ENCODE peak calls at places on chromosomes 2 and 18, in eight cellular contexts. D is heart left ventricle; A is NCI-H345; Y is T-helper 17 cell; R is NCI-H524; G is naive B cell; X is stimulated activated CD8-positive, alpha-beta memory T cell treated with anti-CD3 and anti-CD28 coated beads, Interleukin-2, amount 100 ng/mL, for 48 hours; H is T-helper 22 cell. Z is an unnamed sample.

GRCh38 chr2:221573430-221574230 is 1.5 kb upstream of the EPHA4 start:
- DNase-seq in D (peak), A (peak), Y (peak), R (peak), G (peak), X (peak), H (peak), Z (peak)

GRCh38 chr2:217839073-217839749 is 163.6 kb downstream of the TNS1 start:
- DNase-seq in D (no peak), A (no peak), Y (no peak), R (no peak), G (no peak), X (no peak), H (no peak), Z (no peak)

GRCh38 chr2:240624011-240624949 is 1.0 kb upstream of the GPR35 start:
- DNase-seq in D (peak), A (no peak), Y (peak), R (no peak), G (no peak), X (no peak), H (no peak), Z (no peak)

GRCh38 chr2:118123561-118124232 is 35.4 kb downstream of the INSIG2 start:
- DNase-seq in D (no peak), A (no peak), Y (no peak), R (no peak), G (no peak), X (no peak), H (no peak), Z (no peak)

GRCh38 chr18:28163201-28163778 is 13.6 kb downstream of the CDH2 start:
- DNase-seq in D (no peak), A (no peak), Y (no peak), R (no peak), G (no peak), X (no peak), H (no peak), Z (no peak)

GRCh38 chr2:230326453-230327417 is at the start of gene SP140L:
- DNase-seq in D (peak), A (no peak), Y (peak), R (no peak), G (peak), X (peak), H (peak), Z (peak)

GRCh38 chr2:172098650-172099471 is 3.8 kb downstream of the DLX2 start:
- DNase-seq in D (no peak), A (no peak), Y (no peak), R (no peak), G (no peak), X (no peak), H (no peak), Z (no peak)

GRCh38 chr2:119256574-119256921 is 32.9 kb downstream of the STEAP3 start:
- DNase-seq in D (no peak), A (no peak), Y (no peak), R (no peak), G (no peak), X (no peak), H (no peak), Z (no peak)

GRCh38 chr18:11260963-11261441 is 111.6 kb upstream of the PIEZO2 start:
- DNase-seq in D (no peak), A (peak), Y (no peak), R (peak), G (no peak), X (no peak), H (no peak), Z (no peak)

GRCh38 chr18:26978812-26979341 is 113.4 kb upstream of the AQP4 start:
- DNase-seq in D (no peak), A (no peak), Y (no peak), R (no peak), G (no peak), X (no peak), H (no peak), Z (no peak)

GRCh38 chr2:61456070-61456745 is 14.7 kb downstream of the USP34 start:
- DNase-seq in D (no peak), A (no peak), Y (no peak), R (no peak), G (no peak), X (no peak), H (no peak), Z (no peak)

GRCh38 chr18:36333418-36333817 is 35.9 kb downstream of the FHOD3 start:
- DNase-seq in D (no peak), A (no peak), Y (no peak), R (no peak), G (no peak), X (no peak), H (no peak), Z (no peak)

GRCh38 chr18:33711514-33711913 is 133.5 kb downstream of the ASXL3 start:
- DNase-seq in D (no peak), A (no peak), Y (no peak), R (peak), G (no peak), X (no peak), H (no peak), Z (no peak)

GRCh38 chr2:235964787-235965390 is 203.3 kb downstream of the GBX2 start:
- DNase-seq in D (no peak), A (no peak), Y (no peak), R (no peak), G (no peak), X (no peak), H (no peak), Z (no peak)

GRCh38 chr2:24115057-24115456 is 8.1 kb downstream of the PFN4 start:
- DNase-seq in D (no peak), A (no peak), Y (no peak), R (no peak), G (no peak), X (no peak), H (no peak), Z (no peak)

GRCh38 chr2:84908948-84909713 is 3.7 kb downstream of the TMSB10 start:
- DNase-seq in D (no peak), A (no peak), Y (no peak), R (no peak), G (no peak), X (no peak), H (no peak), Z (no peak)

GRCh38 chr2:230416061-230416721 is at the start of gene SP100:
- DNase-seq in D (peak), A (no peak), Y (peak), R (no peak), G (peak), X (peak), H (peak), Z (peak)

GRCh38 chr2:37768491-37768925 is 97.1 kb upstream of the CDC42EP3 start:
- DNase-seq in D (no peak), A (no peak), Y (no peak), R (no peak), G (no peak), X (no peak), H (no peak), Z (no peak)

GRCh38 chr2:239832101-239832994 is 192.8 kb downstream of the NDUFA10 start:
- DNase-seq in D (no peak), A (no peak), Y (no peak), R (no peak), G (no peak), X (no peak), H (no peak), Z (no peak)

GRCh38 chr18:64017870-64018269 is 48.0 kb downstream of the SERPINB8 start:
- DNase-seq in D (no peak), A (peak), Y (no peak), R (no peak), G (no peak), X (no peak), H (no peak), Z (no peak)

GRCh38 chr2:219058541-219059374 is 2.0 kb downstream of the IHH start:
- DNase-seq in D (peak), A (peak), Y (no peak), R (no peak), G (no peak), X (no peak), H (no peak), Z (no peak)

GRCh38 chr2:219997341-219997851 is 370.0 kb downstream of the SLC4A3 start:
- DNase-seq in D (peak), A (peak), Y (no peak), R (peak), G (no peak), X (peak), H (no peak), Z (no peak)

GRCh38 chr2:60837123-60837522 is 44.3 kb upstream of the REL start:
- DNase-seq in D (no peak), A (no peak), Y (no peak), R (no peak), G (no peak), X (no peak), H (no peak), Z (no peak)

GRCh38 chr18:35178260-35178659 is 62.6 kb upstream of the ZNF397 start:
- DNase-seq in D (no peak), A (no peak), Y (no peak), R (no peak), G (no peak), X (no peak), H (no peak), Z (no peak)

GRCh38 chr18:46337206-46337710 is 233.1 kb downstream of the HAUS1 start:
- DNase-seq in D (no peak), A (no peak), Y (no peak), R (no peak), G (no peak), X (no peak), H (no peak), Z (no peak)

GRCh38 chr2:237182422-237183123 is 96.9 kb downstream of the COPS8 start:
- DNase-seq in D (no peak), A (no peak), Y (no peak), R (no peak), G (no peak), X (no peak), H (no peak), Z (no peak)

GRCh38 chr2:226720948-226721347 is 78.7 kb downstream of the IRS1 start:
- DNase-seq in D (no peak), A (no peak), Y (no peak), R (no peak), G (no peak), X (no peak), H (no peak), Z (no peak)